ENCODE peak calls at places on chromosomes 13 and 19, in seven cellular contexts. C, Y, T, A, G, O and V are unnamed samples.

GRCh38 chr19:40216777-40217026 is 1.5 kb downstream of the TTC9B start:
- DNase-seq in C (no peak), T (no peak), G (no peak), Y (no peak), O (no peak), A (no peak), V (no peak)

GRCh38 chr19:30498707-30499106 is 126.5 kb downstream of the ZNF536 start:
- DNase-seq in A (no peak), C (peak), T (no peak), G (peak), O (no peak), Y (no peak), V (peak)

GRCh38 chr13:43006893-43007631 is 15.0 kb upstream of the EPSTI1 start:
- DNase-seq in O (no peak), G (no peak), T (no peak), Y (peak), C (no peak), A (peak), V (peak)

GRCh38 chr19:15195987-15196682 is 4.7 kb downstream of the NOTCH3 start:
- DNase-seq in C (peak), G (peak), O (peak), Y (no peak), A (no peak), T (no peak), V (peak)

GRCh38 chr13:59635591-59635990 is 528.1 kb downstream of the DIAPH3 start:
- DNase-seq in T (no peak), C (no peak), O (peak), A (no peak), G (no peak), Y (no peak), V (no peak)

GRCh38 chr19:13411899-13412298 is 94.4 kb downstream of the CACNA1A start:
- DNase-seq in C (no peak), A (no peak), G (no peak), T (no peak), O (no peak), Y (no peak), V (no peak)

GRCh38 chr19:55156202-55157063 is 1.1 kb downstream of the TNNI3 start:
- DNase-seq in O (no peak), T (peak), Y (peak), C (peak), A (peak), G (peak), V (peak)

GRCh38 chr19:1105217-1105872 is 1.6 kb downstream of the GPX4 start:
- DNase-seq in Y (peak), A (peak), G (no peak), O (peak), C (no peak), T (no peak), V (no peak)

GRCh38 chr19:54560881-54561385 is 12.7 kb upstream of the LILRA2 start:
- DNase-seq in C (no peak), A (no peak), T (no peak), G (no peak), Y (no peak), O (peak), V (no peak)

GRCh38 chr19:14091086-14091884 is 734 bp upstream of the SAMD1 start:
- DNase-seq in C (no peak), O (peak), T (peak), Y (peak), A (peak), G (peak), V (peak)

GRCh38 chr13:49308104-49308875 is 60.6 kb downstream of the CDADC1 start:
- DNase-seq in C (no peak), G (no peak), A (no peak), Y (peak), T (no peak), O (peak), V (no peak)

GRCh38 chr19:13797870-13798269 is 2.6 kb downstream of the ZSWIM4 start:
- DNase-seq in C (no peak), T (no peak), G (no peak), Y (peak), A (no peak), O (peak), V (no peak)

GRCh38 chr13:99087954-99088491 is 110.2 kb upstream of the DOCK9 start:
- DNase-seq in C (peak), A (no peak), Y (no peak), O (peak), G (no peak), T (no peak), V (no peak)

GRCh38 chr19:10565028-10565566 is 713 bp downstream of the KRI1 start:
- DNase-seq in C (peak), G (no peak), T (peak), A (peak), O (peak), Y (peak), V (peak)

GRCh38 chr13:24671367-24672117 is 8.7 kb upstream of the ATP12A start:
- DNase-seq in G (no peak), C (peak), T (peak), A (peak), Y (peak), O (peak), V (peak)

GRCh38 chr19:48513289-48514122 is 1.9 kb upstream of the LMTK3 start:
- DNase-seq in O (peak), G (peak), A (peak), Y (peak), T (no peak), C (peak), V (peak)

GRCh38 chr19:6086081-6086858 is 24.0 kb downstream of the RFX2 start:
- DNase-seq in O (peak), G (no peak), T (no peak), A (peak), Y (peak), C (no peak), V (no peak)

GRCh38 chr13:64471916-64472315 is 2758.2 kb downstream of the PCDH9 start:
- DNase-seq in O (peak), G (no peak), C (no peak), Y (peak), T (no peak), A (peak), V (peak)

GRCh38 chr19:45162464-45163143 is 1.8 kb upstream of the NKPD1 start:
- DNase-seq in C (no peak), A (no peak), T (no peak), Y (no peak), G (no peak), O (no peak), V (no peak)

GRCh38 chr19:36837525-36837901 is 674 bp downstream of the ZNF790 start:
- DNase-seq in C (no peak), A (no peak), Y (no peak), O (peak), G (no peak), T (no peak), V (peak)

GRCh38 chr13:79679334-79679733 is 198.4 kb downstream of the NDFIP2 start:
- DNase-seq in T (peak), O (peak), A (peak), C (peak), G (peak), Y (peak), V (peak)

GRCh38 chr19:23774156-23774971 is 15.7 kb upstream of the ZNF681 start:
- DNase-seq in A (peak), C (no peak), O (peak), T (no peak), Y (no peak), G (no peak), V (no peak)

GRCh38 chr19:51107406-51108065 is 673 bp downstream of the CTU1 start:
- DNase-seq in Y (peak), C (peak), T (no peak), G (no peak), O (peak), A (no peak), V (peak)

GRCh38 chr13:36612242-36612641 is 61.6 kb upstream of the SERTM1 start:
- DNase-seq in O (no peak), T (no peak), Y (no peak), G (no peak), C (peak), A (no peak), V (no peak)

GRCh38 chr13:112859817-112860190 is 109.2 kb upstream of the MCF2L start:
- DNase-seq in C (no peak), O (no peak), G (no peak), A (peak), T (no peak), Y (peak), V (peak)

GRCh38 chr19:1908364-1908678 is 3.1 kb downstream of the ADAT3 start:
- DNase-seq in Y (no peak), T (no peak), G (no peak), O (no peak), C (no peak), A (no peak), V (no peak)

GRCh38 chr19:18223860-18224524 is 2.2 kb downstream of the PDE4C start:
- DNase-seq in G (peak), A (no peak), Y (no peak), C (peak), T (peak), O (peak), V (peak)

GRCh38 chr19:52398091-52398461 is 427 bp downstream of the ZNF528 start:
- DNase-seq in O (no peak), Y (peak), T (no peak), C (no peak), A (no peak), G (no peak), V (no peak)
- H3K9ac ChIP-seq in O (no peak), Y (peak), T (peak), C (peak), A (peak), G (peak), V (no peak)

GRCh38 chr13:91351980-91352379 is 4.5 kb downstream of the MIR17HG start:
- DNase-seq in T (no peak), Y (no peak), G (no peak), A (no peak), C (no peak), O (no peak), V (no peak)
- H2BK120ac ChIP-seq in T (no peak), Y (no peak), G (no peak), A (no peak), C (no peak), O (no peak), V (no peak)

DNA sequence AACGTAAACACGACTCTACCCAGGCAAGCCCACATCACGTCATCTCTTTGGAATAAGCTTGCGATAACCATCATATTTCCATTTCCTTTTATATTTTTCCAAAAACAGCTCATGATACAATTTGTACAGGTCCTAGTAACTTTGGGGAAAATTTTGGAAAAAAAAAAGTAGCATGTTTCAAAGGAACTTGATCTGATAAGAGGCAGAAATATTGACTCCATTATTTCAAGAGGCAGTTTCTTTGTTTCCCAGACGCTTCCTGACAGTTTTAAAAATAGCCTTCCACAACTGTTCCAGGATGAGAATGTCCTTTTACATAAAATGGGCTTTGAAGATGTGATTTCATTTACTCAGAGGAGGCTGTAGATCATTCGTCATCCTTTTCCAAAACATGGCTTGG is 23.1 kb downstream of the KLF2 start:
- DNase-seq in T (no peak), O (no peak), G (no peak), Y (no peak), C (no peak), A (no peak), V (no peak)
- H3K27ac ChIP-seq in T (no peak), O (no peak), G (no peak), Y (no peak), C (no peak), A (no peak), V (no peak)

GRCh38 chr13:41916173-41916954 is 44.5 kb downstream of the VWA8 start:
- DNase-seq in O (peak), Y (peak), G (no peak), T (no peak), A (peak), C (no peak), V (no peak)
- H3K9ac ChIP-seq in O (no peak), Y (no peak), G (no peak), T (no peak), A (peak), C (no peak), V (no peak)

GRCh38 chr13:94713556-94714182 is 1.3 kb upstream of the SOX21 start:
- DNase-seq in T (no peak), Y (no peak), A (no peak), O (no peak), C (peak), G (peak), V (no peak)
- H2BK120ac ChIP-seq in T (peak), Y (no peak), A (no peak), O (no peak), C (no peak), G (no peak), V (no peak)

GRCh38 chr13:21698975-21699679 is 28.3 kb downstream of the FGF9 start:
- DNase-seq in A (no peak), C (no peak), G (no peak), T (no peak), O (no peak), Y (no peak), V (no peak)

GRCh38 chr13:21707586-21707985 is 36.7 kb downstream of the FGF9 start:
- DNase-seq in G (no peak), C (no peak), T (no peak), O (peak), Y (no peak), A (no peak), V (no peak)

DNA sequence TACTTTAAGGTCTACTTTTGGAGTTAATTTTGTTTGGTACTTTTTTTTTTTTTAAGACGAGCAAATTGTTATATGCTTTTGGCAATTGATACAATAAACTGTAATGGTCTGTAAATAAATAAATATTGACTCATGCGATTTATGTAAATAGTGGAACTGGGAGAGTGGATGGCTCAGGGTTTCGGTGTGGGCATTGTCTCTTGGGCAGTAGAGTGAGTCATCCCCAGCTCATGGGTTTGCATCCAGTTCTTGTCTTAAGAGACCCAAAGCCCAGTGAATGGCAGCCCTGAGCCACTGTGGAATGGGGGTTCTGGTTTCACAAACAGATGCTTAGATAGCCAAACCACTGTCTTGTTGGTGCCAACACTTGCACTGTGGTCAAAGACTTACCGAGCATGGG is 33.0 kb downstream of the FGF9 start:
- DNase-seq in O (no peak), Y (no peak), C (no peak), G (no peak), A (no peak), T (no peak), V (no peak)
- H3K27ac ChIP-seq in O (no peak), Y (no peak), C (no peak), G (no peak), A (no peak), T (no peak), V (no peak)

GRCh38 chr19:38247734-38248268 is 8.4 kb downstream of the PPP1R14A start:
- DNase-seq in O (no peak), A (no peak), Y (no peak), T (no peak), C (no peak), G (no peak), V (peak)

GRCh38 chr19:38239816-38240215 is 15.8 kb upstream of the DPF1 start:
- DNase-seq in Y (no peak), A (no peak), G (no peak), T (no peak), O (no peak), C (no peak), V (no peak)

GRCh38 chr19:38245826-38246498 is 10.2 kb downstream of the PPP1R14A start:
- DNase-seq in C (no peak), A (no peak), G (no peak), T (no peak), O (peak), Y (peak), V (no peak)

GRCh38 chr19:38247126-38247525 is 9.0 kb downstream of the PPP1R14A start:
- DNase-seq in G (no peak), A (no peak), T (no peak), O (no peak), C (no peak), Y (no peak), V (no peak)

DNA sequence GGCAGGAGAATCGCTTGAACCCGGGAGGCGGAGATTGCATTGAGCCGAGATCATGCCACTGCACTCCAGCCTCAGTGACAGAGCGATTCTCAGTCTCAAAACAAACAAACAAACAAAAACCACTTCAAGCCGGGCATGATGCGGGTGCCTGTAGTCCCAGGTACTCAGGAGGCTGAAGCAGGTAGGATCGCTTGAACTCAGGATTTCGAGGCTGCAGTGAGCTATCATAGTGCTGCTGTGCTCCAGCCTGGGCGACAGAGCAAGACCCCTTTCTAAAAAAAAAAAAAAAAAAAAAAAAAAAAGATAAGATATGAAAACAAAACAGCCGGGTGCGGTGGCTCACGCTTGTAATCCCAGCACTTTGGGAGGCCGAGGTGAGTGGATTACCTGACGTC is 12.9 kb downstream of the PPP1R14A start:
- DNase-seq in G (no peak), C (no peak), T (no peak), A (no peak), O (peak), Y (no peak), V (no peak)
- H3K9ac ChIP-seq in G (no peak), C (no peak), T (no peak), A (peak), O (no peak), Y (peak), V (no peak)

DNA sequence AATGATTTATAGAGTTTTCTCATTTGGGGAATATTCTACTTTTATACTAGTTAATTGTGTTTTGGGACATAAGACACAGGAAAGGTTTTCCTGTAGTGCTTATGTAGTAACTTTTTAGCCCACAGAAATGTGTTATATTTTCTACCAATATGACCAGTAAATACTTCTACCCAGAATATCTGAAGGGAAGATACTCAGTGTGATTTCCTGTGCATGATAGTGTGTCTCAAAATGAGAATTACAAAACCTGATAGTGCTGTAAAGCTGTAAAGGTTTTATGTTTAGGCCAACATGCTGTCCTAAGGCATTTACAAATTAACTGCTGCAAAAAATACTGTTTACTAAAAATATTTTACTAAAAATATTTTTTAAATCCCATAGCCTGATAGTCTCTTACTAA is 126.8 kb downstream of the RXFP2 start:
- DNase-seq in Y (no peak), G (no peak), C (no peak), T (no peak), O (no peak), A (no peak), V (no peak)
- H2BK120ac ChIP-seq in Y (no peak), G (no peak), C (no peak), T (no peak), O (no peak), A (no peak), V (no peak)

GRCh38 chr19:3508771-3509535 is 2.8 kb downstream of the FZR1 start:
- DNase-seq in C (no peak), Y (peak), G (no peak), A (no peak), O (no peak), T (no peak), V (no peak)
- H3K27ac ChIP-seq in C (no peak), Y (no peak), G (no peak), A (no peak), O (peak), T (no peak), V (no peak)